ENCODE peak calls at places on chromosomes 6 and 20, in four cellular contexts. One of them, this sample, is unnamed.

GRCh38 chr20:39269031-39269461 is 306.9 kb downstream of the DHX35 start:
- DNase-seq in psoas muscle: peak; percentile 55
- DNase-seq in Karpas-422: peak; percentile 82
- DNase-seq in substantia nigra: peak; percentile 22
- DNase-seq in this sample: peak; percentile 51

GRCh38 chr6:2181567-2181966 is 63.8 kb downstream of the GMDS start:
- DNase-seq in psoas muscle: no peak
- DNase-seq in Karpas-422: no peak
- DNase-seq in substantia nigra: no peak
- DNase-seq in this sample: no peak

GRCh38 chr6:151413372-151414145 is 22.2 kb upstream of the ZBTB2 start:
- DNase-seq in Karpas-422: no peak
- DNase-seq in psoas muscle: no peak
- DNase-seq in substantia nigra: no peak
- DNase-seq in this sample: no peak

GRCh38 chr20:19539191-19539590 is 218.9 kb upstream of the RIN2 start:
- DNase-seq in psoas muscle: no peak
- DNase-seq in substantia nigra: no peak
- DNase-seq in Karpas-422: no peak
- DNase-seq in this sample: no peak

GRCh38 chr6:169933839-169934698 is 182.6 kb downstream of the ERMARD start:
- DNase-seq in Karpas-422: no peak
- DNase-seq in substantia nigra: peak; percentile 65
- DNase-seq in psoas muscle: peak; percentile 72
- DNase-seq in this sample: peak; percentile 60

GRCh38 chr20:51404297-51405060 is 138.0 kb downstream of the NFATC2 start:
- DNase-seq in substantia nigra: no peak
- DNase-seq in psoas muscle: no peak
- DNase-seq in Karpas-422: no peak
- DNase-seq in this sample: no peak

GRCh38 chr6:104579464-104579863 is 280.3 kb downstream of the HACE1 start:
- DNase-seq in psoas muscle: no peak
- DNase-seq in Karpas-422: no peak
- DNase-seq in substantia nigra: no peak
- DNase-seq in this sample: no peak

GRCh38 chr6:129567374-129567773 is 142.6 kb downstream of the ARHGAP18 start:
- DNase-seq in Karpas-422: peak; percentile 64
- DNase-seq in psoas muscle: no peak
- DNase-seq in substantia nigra: no peak
- DNase-seq in this sample: no peak

GRCh38 chr20:2331901-2332565 is 36.2 kb downstream of the TGM3 start:
- DNase-seq in substantia nigra: no peak
- DNase-seq in psoas muscle: no peak
- DNase-seq in Karpas-422: no peak
- DNase-seq in this sample: no peak

GRCh38 chr6:37954791-37955190 is 135.3 kb downstream of the ZFAND3 start:
- DNase-seq in substantia nigra: no peak
- DNase-seq in psoas muscle: no peak
- DNase-seq in Karpas-422: no peak
- DNase-seq in this sample: no peak

GRCh38 chr6:129440691-129441090 is 269.3 kb downstream of the ARHGAP18 start:
- DNase-seq in Karpas-422: no peak
- DNase-seq in psoas muscle: no peak
- DNase-seq in substantia nigra: no peak
- DNase-seq in this sample: no peak

GRCh38 chr20:39290575-39290974 is 328.4 kb downstream of the DHX35 start:
- DNase-seq in psoas muscle: no peak
- DNase-seq in substantia nigra: no peak
- DNase-seq in Karpas-422: no peak
- DNase-seq in this sample: no peak

GRCh38 chr6:108556864-108557493 is 3.7 kb upstream of the FOXO3 start:
- DNase-seq in Karpas-422: no peak
- DNase-seq in psoas muscle: no peak
- DNase-seq in substantia nigra: no peak
- DNase-seq in this sample: no peak

DNA sequence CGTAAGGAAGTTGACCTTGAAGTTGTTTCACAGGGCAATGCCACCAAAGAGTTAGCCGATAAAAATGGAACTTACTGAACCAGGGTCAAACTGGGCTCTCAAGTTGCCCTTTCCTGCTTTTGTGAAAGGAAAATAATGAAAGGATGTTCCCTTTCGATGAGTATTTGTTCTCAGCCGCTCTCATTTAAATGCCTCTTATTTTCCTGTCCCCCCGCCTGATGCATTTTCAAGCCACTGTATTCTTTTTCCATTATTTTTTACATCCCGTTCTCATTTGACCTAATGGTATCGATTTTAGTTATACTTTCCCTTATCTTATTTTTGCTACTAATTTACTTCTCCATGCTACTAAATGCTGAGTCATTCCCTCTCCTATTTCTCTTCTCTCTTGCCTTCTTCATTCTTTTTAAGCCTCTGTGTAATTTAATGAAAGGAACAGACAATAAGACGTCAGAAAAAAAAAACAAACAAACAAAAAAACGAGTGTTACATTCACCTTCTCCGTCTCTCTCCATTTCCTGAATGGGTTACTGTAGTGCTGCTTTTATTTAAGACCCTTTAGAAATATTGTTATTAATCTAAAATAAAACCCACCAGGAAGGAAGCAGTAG is 655 bp upstream of the NDUFAF4 start:
- DNase-seq in Karpas-422: peak; percentile 57
- DNase-seq in psoas muscle: no peak
- DNase-seq in substantia nigra: no peak
- DNase-seq in this sample: no peak
- H3K27ac ChIP-seq in Karpas-422: peak overlapping the region; percentile 7
- H3K27ac ChIP-seq in psoas muscle: peak overlapping the region; percentile 94
- H3K27ac ChIP-seq in substantia nigra: peak overlapping the region; percentile 87
- H3K27ac ChIP-seq in this sample: peak overlapping the region; percentile 97

GRCh38 chr6:26249959-26250805 is 114.8 kb upstream of the BTN3A2 start:
- DNase-seq in Karpas-422: peak; percentile 66
- DNase-seq in substantia nigra: peak; percentile 32
- DNase-seq in psoas muscle: no peak
- DNase-seq in this sample: peak; percentile 31

GRCh38 chr6:26249709-26249958 is 115.4 kb upstream of the BTN3A2 start:
- DNase-seq in psoas muscle: no peak
- DNase-seq in substantia nigra: no peak
- DNase-seq in Karpas-422: no peak
- DNase-seq in this sample: no peak

GRCh38 chr6:26254666-26255176 is 110.3 kb upstream of the BTN3A2 start:
- DNase-seq in psoas muscle: no peak
- DNase-seq in Karpas-422: no peak
- DNase-seq in substantia nigra: no peak
- DNase-seq in this sample: no peak

GRCh38 chr6:26250806-26251075 is 114.3 kb upstream of the BTN3A2 start:
- DNase-seq in substantia nigra: no peak
- DNase-seq in psoas muscle: no peak
- DNase-seq in Karpas-422: no peak
- DNase-seq in this sample: no peak

DNA sequence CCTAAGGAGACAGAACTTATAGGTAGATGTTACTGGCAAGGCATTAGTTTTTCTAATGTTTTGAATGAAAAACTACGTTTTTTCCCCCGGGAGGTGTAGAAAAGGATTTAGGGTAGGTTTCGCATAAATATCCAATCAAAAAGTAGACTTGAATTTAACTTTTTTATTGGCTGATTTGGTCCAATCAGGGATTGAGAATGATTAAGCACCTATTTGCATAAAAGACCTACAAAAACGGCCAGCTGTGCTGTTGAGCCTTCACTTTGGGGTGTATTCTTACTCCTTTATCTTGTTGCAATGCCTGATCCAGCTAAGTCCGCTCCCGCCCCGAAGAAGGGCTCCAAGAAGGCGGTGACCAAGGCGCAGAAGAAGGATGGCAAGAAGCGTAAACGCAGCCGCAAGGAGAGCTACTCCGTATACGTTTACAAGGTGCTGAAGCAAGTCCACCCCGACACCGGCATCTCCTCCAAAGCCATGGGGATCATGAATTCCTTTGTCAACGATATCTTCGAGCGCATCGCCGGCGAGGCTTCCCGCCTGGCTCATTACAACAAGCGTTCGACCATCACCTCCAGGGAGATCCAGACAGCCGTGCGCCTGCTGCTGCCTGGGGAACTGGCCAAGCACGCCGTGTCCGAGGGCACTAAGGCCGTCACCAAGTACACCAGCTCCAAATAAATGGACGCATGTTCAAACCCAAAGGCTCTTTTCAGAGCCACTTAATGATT is 113.5 kb upstream of the BTN3A2 start:
- DNase-seq in Karpas-422: no peak
- DNase-seq in psoas muscle: no peak
- DNase-seq in substantia nigra: peak; percentile 17
- DNase-seq in this sample: peak; percentile 17
- H3K27ac ChIP-seq in Karpas-422: no peak overlapping the region
- H3K27ac ChIP-seq in psoas muscle: no peak overlapping the region
- H3K27ac ChIP-seq in substantia nigra: no peak overlapping the region
- H3K27ac ChIP-seq in this sample: no peak overlapping the region

GRCh38 chr6:87820343-87820984 is 118.4 kb upstream of the AKIRIN2 start:
- DNase-seq in substantia nigra: no peak
- DNase-seq in Karpas-422: no peak
- DNase-seq in psoas muscle: no peak
- DNase-seq in this sample: no peak
- H3K27ac ChIP-seq in substantia nigra: no peak overlapping the region
- H3K27ac ChIP-seq in Karpas-422: no peak overlapping the region
- H3K27ac ChIP-seq in psoas muscle: no peak overlapping the region
- H3K27ac ChIP-seq in this sample: no peak overlapping the region

GRCh38 chr6:7445076-7445475 is 55.5 kb downstream of the RIOK1 start:
- DNase-seq in Karpas-422: no peak
- DNase-seq in substantia nigra: no peak
- DNase-seq in psoas muscle: no peak
- DNase-seq in this sample: no peak
- H3K27ac ChIP-seq in Karpas-422: no peak overlapping the region
- H3K27ac ChIP-seq in substantia nigra: no peak overlapping the region
- H3K27ac ChIP-seq in psoas muscle: no peak overlapping the region
- H3K27ac ChIP-seq in this sample: no peak overlapping the region